ENCODE peak calls at places on chromosome 22, in eight cellular contexts. U is HepG2; B is H1; G is NCI-H526; E is central memory CD4-positive, alpha-beta T cell; O is SW 1271; L is stimulated activated CD4-positive, alpha-beta T cell treated with anti-CD3 and anti-CD28 coated beads, Interleukin-4, amount 100 ng/mL, for 1 hour; N is GM12865. W is an unnamed sample.

GRCh38 chr22:22923930-22924329 is 36.3 kb downstream of the IGLL5 start:
- DNase-seq in N (no peak), O (no peak), E (no peak), B (no peak), L (no peak), G (no peak), U (no peak), W (peak; percentile 75)

GRCh38 chr22:37010174-37010573 is 9.1 kb downstream of the TST start:
- DNase-seq in O (no peak), N (no peak), L (no peak), G (no peak), B (no peak), U (no peak), E (no peak), W (no peak)

GRCh38 chr22:46449974-46450745 is 87.3 kb downstream of the CELSR1 start:
- DNase-seq in E (no peak), G (no peak), O (no peak), N (no peak), L (no peak), B (no peak), U (no peak), W (no peak)

GRCh38 chr22:30869996-30870395 is 98.6 kb downstream of the MORC2 start:
- DNase-seq in O (no peak), E (no peak), N (no peak), G (no peak), L (no peak), B (no peak), U (no peak), W (peak; percentile 7)

GRCh38 chr22:27476729-27477128 is 324.8 kb downstream of the MN1 start:
- DNase-seq in U (no peak), N (no peak), L (no peak), B (no peak), O (no peak), E (no peak), G (peak; percentile 28), W (no peak)

GRCh38 chr22:27989758-27990450 is 70.8 kb upstream of the PITPNB start:
- DNase-seq in E (no peak), O (no peak), U (no peak), B (no peak), G (no peak), L (no peak), N (no peak), W (peak; percentile 14)

GRCh38 chr22:22026157-22026831 is 43.7 kb upstream of the TOP3B start:
- DNase-seq in G (no peak), L (no peak), B (no peak), E (no peak), N (peak; percentile 79), U (no peak), O (no peak), W (no peak)

GRCh38 chr22:24230911-24231656 is 13.8 kb downstream of the GGT5 start:
- DNase-seq in U (no peak), B (peak; percentile 98), O (no peak), L (peak; percentile 69), E (peak; percentile 42), N (peak; percentile 52), G (peak; percentile 14), W (peak; percentile 38)

GRCh38 chr22:19134176-19134831 is 3.2 kb downstream of the TSSK2 start:
- DNase-seq in L (no peak), E (no peak), O (no peak), U (no peak), B (no peak), G (no peak), N (no peak), W (no peak)

GRCh38 chr22:20268350-20269012 is 363 bp upstream of the RTN4R start:
- DNase-seq in E (peak; percentile 46), U (peak; percentile 8), O (peak; percentile 15), G (peak; percentile 73), N (peak; percentile 44), L (peak; percentile 59), B (peak; percentile 86), W (peak; percentile 56)

GRCh38 chr22:37951305-37951704 is 2.1 kb downstream of the C22orf23 start:
- DNase-seq in N (no peak), E (no peak), U (peak; percentile 47), B (no peak), O (no peak), G (no peak), L (no peak), W (no peak)

GRCh38 chr22:33780761-33781160 is 139.5 kb downstream of the LARGE1 start:
- DNase-seq in U (no peak), G (no peak), L (no peak), B (no peak), O (no peak), E (no peak), N (no peak), W (peak; percentile 2)

GRCh38 chr22:29724843-29725242 is 5.0 kb downstream of the CABP7 start:
- DNase-seq in B (no peak), L (no peak), E (no peak), U (no peak), O (no peak), G (no peak), N (no peak), W (no peak)

GRCh38 chr22:19783531-19784395 is 23.2 kb downstream of the TBX1 start:
- DNase-seq in L (no peak), U (no peak), O (no peak), B (no peak), G (no peak), N (no peak), E (no peak), W (no peak)

GRCh38 chr22:21673534-21674321 is 7.9 kb downstream of the PPIL2 start:
- DNase-seq in L (no peak), G (no peak), O (no peak), B (no peak), U (no peak), N (no peak), E (no peak), W (no peak)

GRCh38 chr22:36430863-36431262 is 43.1 kb upstream of the MYH9 start:
- DNase-seq in B (no peak), G (no peak), O (no peak), L (no peak), E (no peak), N (no peak), U (peak; percentile 52), W (no peak)

GRCh38 chr22:30047364-30047738 is 32.9 kb upstream of the HORMAD2 start:
- DNase-seq in U (no peak), L (no peak), B (no peak), G (no peak), O (no peak), N (peak; percentile 29), E (peak; percentile 50), W (no peak)

GRCh38 chr22:31926969-31927368 is 17.4 kb upstream of the YWHAH start:
- DNase-seq in B (peak; percentile 53), L (no peak), U (no peak), G (no peak), O (no peak), N (peak; percentile 27), E (no peak), W (no peak)

GRCh38 chr22:30566125-30566524 is 8.3 kb downstream of the GAL3ST1 start:
- DNase-seq in N (no peak), U (peak; percentile 80), E (no peak), G (peak; percentile 58), O (no peak), B (no peak), L (no peak), W (peak; percentile 69)

GRCh38 chr22:32205974-32206773 is 1.3 kb upstream of the RFPL2 start:
- DNase-seq in N (no peak), B (peak; percentile 76), G (peak; percentile 23), O (no peak), E (no peak), U (no peak), L (no peak), W (no peak)

GRCh38 chr22:29449296-29449863 is 11.0 kb downstream of the RFPL1 start:
- DNase-seq in G (no peak), U (no peak), L (no peak), N (no peak), O (no peak), E (no peak), B (no peak), W (no peak)

GRCh38 chr22:28381427-28382167 is 298.0 kb downstream of the TTC28 start:
- DNase-seq in L (no peak), B (no peak), G (no peak), N (no peak), E (no peak), O (no peak), U (no peak), W (no peak)

GRCh38 chr22:37088750-37089408 is 20.6 kb downstream of the TMPRSS6 start:
- DNase-seq in E (no peak), U (no peak), G (no peak), O (no peak), B (no peak), N (no peak), L (no peak), W (no peak)

GRCh38 chr22:37032535-37033460 is 13.3 kb downstream of the MPST start:
- DNase-seq in E (no peak), O (no peak), N (no peak), L (no peak), U (peak; percentile 100), B (peak; percentile 50), G (no peak), W (peak; percentile 96)

GRCh38 chr22:47194476-47195155 is 432.2 kb downstream of the TBC1D22A start:
- DNase-seq in U (no peak), G (no peak), E (no peak), N (no peak), L (no peak), B (no peak), O (no peak), W (no peak)

GRCh38 chr22:46501701-46502100 is 35.7 kb downstream of the CELSR1 start:
- DNase-seq in U (no peak), L (no peak), N (no peak), O (no peak), G (no peak), E (no peak), B (no peak), W (no peak)

GRCh38 chr22:28426346-28427132 is 253.1 kb downstream of the TTC28 start:
- DNase-seq in N (no peak), G (no peak), O (no peak), U (peak; percentile 15), B (no peak), E (no peak), L (no peak), W (no peak)

GRCh38 chr22:42947211-42947990 is 67.5 kb downstream of the PACSIN2 start:
- DNase-seq in L (no peak), U (peak; percentile 87), B (no peak), N (no peak), O (peak; percentile 41), G (no peak), E (no peak), W (no peak)

GRCh38 chr22:35620624-35621245 is 3.6 kb upstream of the MB start:
- DNase-seq in N (no peak), B (no peak), E (no peak), U (no peak), G (no peak), L (no peak), O (peak; percentile 27), W (no peak)

GRCh38 chr22:17232406-17232805 is 13.2 kb upstream of the ADA2 start:
- DNase-seq in E (no peak), G (no peak), L (no peak), N (no peak), B (no peak), O (no peak), U (no peak), W (no peak)

GRCh38 chr22:40147388-40148176 is 30.1 kb upstream of the TNRC6B start:
- DNase-seq in G (no peak), U (no peak), L (no peak), E (no peak), N (no peak), B (peak; percentile 64), O (no peak), W (no peak)

GRCh38 chr22:29265306-29265705 is 2.5 kb downstream of the RHBDD3 start:
- DNase-seq in E (no peak), N (no peak), G (no peak), B (no peak), U (no peak), L (no peak), O (no peak), W (no peak)

GRCh38 chr22:39421691-39422090 is 22.1 kb downstream of the TAB1 start:
- DNase-seq in U (no peak), B (no peak), E (no peak), O (no peak), G (no peak), L (no peak), N (no peak), W (no peak)

GRCh38 chr22:32574397-32574796 is 99.8 kb downstream of the FBXO7 start:
- DNase-seq in U (peak; percentile 70), E (no peak), O (no peak), N (no peak), B (no peak), G (no peak), L (no peak), W (peak; percentile 15)

W was measured in Caco-2.